ENCODE peak calls at places on chromosomes 4 and X, in nine cellular contexts. T, O, P, Y, W, K, R, V and C are unnamed samples.

GRCh38 chr4:121728066-121728465 is 31.3 kb upstream of the ANXA5 start:
- DNase-seq in V (no peak), T (peak; percentile 87), R (no peak), P (no peak), K (no peak), O (no peak), W (no peak), Y (no peak), C (no peak)

GRCh38 chr4:92988301-92988700 is 684.5 kb downstream of the GRID2 start:
- DNase-seq in P (no peak), R (no peak), K (no peak), V (no peak), T (no peak), Y (no peak), O (no peak), W (no peak), C (no peak)

GRCh38 chr4:159010563-159011260 is 92.2 kb upstream of the RAPGEF2 start:
- DNase-seq in T (peak; percentile 91), V (no peak), O (peak; percentile 65), Y (no peak), P (no peak), W (no peak), K (peak; percentile 72), R (peak; percentile 85), C (no peak)

GRCh38 chr4:141081921-141082381 is 51.3 kb downstream of the RNF150 start:
- DNase-seq in O (no peak), T (no peak), R (no peak), K (no peak), P (no peak), W (no peak), V (no peak), Y (no peak), C (peak; percentile 73)

GRCh38 chr4:82784615-82785247 is 13.9 kb downstream of the SCD5 start:
- DNase-seq in P (no peak), R (no peak), Y (peak; percentile 28), O (no peak), T (peak; percentile 46), K (no peak), V (no peak), W (no peak), C (peak; percentile 65)

GRCh38 chrX:70970482-70970999 is 39.6 kb upstream of the SLC7A3 start:
- DNase-seq in P (peak; percentile 12), W (no peak), O (no peak), K (no peak), T (peak; percentile 26), V (no peak), Y (no peak), R (no peak), C (peak; percentile 34)

GRCh38 chrX:1380672-1381233 is 11.2 kb downstream of the SLC25A6 start:
- DNase-seq in W (peak; percentile 60), T (peak; percentile 52), P (no peak), V (no peak), R (no peak), Y (peak; percentile 52), K (no peak), O (no peak), C (peak; percentile 51)

GRCh38 chr4:55675196-55675793 is 39.2 kb upstream of the NMU start:
- DNase-seq in R (no peak), T (no peak), Y (no peak), P (no peak), W (no peak), O (no peak), K (no peak), V (no peak), C (peak; percentile 10)

GRCh38 chr4:59223292-59223941 is 1976.7 kb upstream of the ADGRL3 start:
- DNase-seq in K (no peak), T (no peak), O (no peak), Y (no peak), P (no peak), R (no peak), V (no peak), W (no peak), C (no peak)

GRCh38 chrX:136762820-136763452 is 17.8 kb downstream of the ARHGEF6 start:
- DNase-seq in K (no peak), R (no peak), O (no peak), T (no peak), Y (no peak), W (no peak), P (no peak), V (no peak), C (no peak)

GRCh38 chr4:74004668-74005067 is 6.2 kb upstream of the CXCL5 start:
- DNase-seq in Y (no peak), K (no peak), P (no peak), T (no peak), R (no peak), V (no peak), W (no peak), O (no peak), C (no peak)

GRCh38 chr4:36420111-36420679 is 138.8 kb downstream of the DTHD1 start:
- DNase-seq in Y (peak; percentile 54), W (peak; percentile 45), O (no peak), K (no peak), T (no peak), P (no peak), V (no peak), R (no peak), C (no peak)

GRCh38 chr4:156472624-156473023 is 499.0 kb downstream of the PDGFC start:
- DNase-seq in P (no peak), O (no peak), V (no peak), K (no peak), T (no peak), R (no peak), Y (no peak), W (no peak), C (no peak)

GRCh38 chr4:183504930-183505555 is at the start of gene ING2:
- DNase-seq in T (peak; percentile 85), W (peak; percentile 88), K (peak; percentile 90), O (peak; percentile 44), R (peak; percentile 67), V (peak; percentile 21), P (peak; percentile 91), Y (no peak), C (peak; percentile 84)

GRCh38 chrX:23820235-23820782 is 37.3 kb downstream of the SAT1 start:
- DNase-seq in Y (no peak), K (no peak), W (no peak), T (peak; percentile 39), R (no peak), V (peak; percentile 36), P (no peak), O (no peak), C (no peak)

GRCh38 chrX:68870357-68870756 is 41.5 kb downstream of the EFNB1 start:
- DNase-seq in R (no peak), Y (no peak), T (no peak), O (no peak), P (no peak), W (no peak), V (no peak), K (no peak), C (no peak)

GRCh38 chr4:65798498-65799127 is 128.3 kb upstream of the EPHA5 start:
- DNase-seq in K (no peak), O (no peak), P (no peak), T (peak; percentile 61), V (no peak), R (no peak), W (no peak), Y (no peak), C (no peak)

DNA sequence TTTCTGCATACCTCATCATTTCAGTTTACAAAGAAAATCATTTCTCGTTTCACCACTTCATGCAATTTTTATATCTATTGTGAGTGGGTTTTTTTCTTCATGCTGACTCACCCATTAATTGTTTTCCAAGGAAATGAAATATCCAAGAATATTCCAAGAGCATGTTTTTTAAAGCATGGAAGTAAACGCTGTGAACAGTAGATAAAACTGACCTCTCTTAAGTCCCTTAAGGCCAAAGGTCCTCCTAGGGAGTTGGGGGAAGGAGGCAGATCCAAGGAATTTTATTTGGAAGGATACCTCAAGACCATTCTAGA is 2.6 kb upstream of the APBB2 start:
- DNase-seq in W (no peak), K (no peak), V (no peak), P (no peak), O (no peak), T (no peak), R (no peak), Y (no peak), C (no peak)
- TF ChIP-seq CTCF in W (no peak), K (no peak), V (no peak), P (no peak), O (no peak), T (no peak), R (no peak), Y (no peak), C (no peak)

DNA sequence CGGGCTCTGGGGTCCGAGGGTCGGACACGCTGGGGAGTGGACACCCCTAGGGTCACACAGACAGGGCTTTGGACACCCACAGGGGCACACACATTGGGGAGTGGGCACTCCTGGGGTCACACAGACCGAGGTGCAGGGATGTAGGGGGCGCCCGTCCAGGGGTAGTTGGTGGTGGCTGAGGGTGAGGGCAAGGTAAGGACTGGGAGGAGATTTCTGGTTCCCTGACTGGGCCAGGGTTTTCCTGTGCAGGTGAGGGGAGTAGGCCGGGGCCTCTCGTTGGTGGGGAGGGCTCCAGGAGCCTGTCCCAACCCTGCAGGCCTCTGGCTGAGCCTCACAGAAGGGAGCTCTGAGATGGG is 21.9 kb upstream of the WDR45 start:
- DNase-seq in T (no peak), K (no peak), Y (peak; percentile 50), V (no peak), R (no peak), P (no peak), O (no peak), W (no peak), C (no peak)
- TF ChIP-seq CTCF in T (no peak), K (no peak), Y (peak; percentile 29), V (no peak), R (no peak), P (no peak), O (no peak), W (no peak), C (no peak)

DNA sequence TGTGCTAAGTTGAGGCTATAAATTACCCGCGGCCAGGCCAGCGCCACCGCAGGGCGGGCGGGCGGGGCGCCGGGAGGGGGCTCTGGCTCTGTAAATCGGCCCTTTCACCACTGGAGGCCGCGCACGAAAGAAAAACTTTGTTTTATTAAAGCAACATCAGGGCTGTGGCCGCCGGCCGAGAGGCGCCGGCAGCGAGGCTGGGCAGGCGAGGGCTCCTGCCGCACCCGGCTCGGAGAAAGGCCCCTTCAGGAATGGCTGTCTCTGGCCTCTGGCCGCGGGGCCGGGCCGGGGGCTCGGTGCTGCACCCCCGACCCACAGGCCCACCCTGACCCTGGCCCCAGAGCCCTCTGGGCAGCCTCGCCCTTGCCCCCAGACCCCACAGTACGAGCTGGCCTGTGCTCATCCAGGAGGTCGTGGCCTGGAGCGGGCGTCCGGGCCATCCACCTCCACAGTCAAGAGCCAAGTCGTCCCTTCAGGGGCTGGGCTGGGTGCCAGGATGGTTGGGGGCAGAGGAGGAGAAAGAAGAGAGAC is 29.5 kb upstream of the FGFR3 start:
- DNase-seq in V (no peak), Y (no peak), T (no peak), P (peak; percentile 77), O (peak; percentile 31), K (no peak), W (no peak), R (no peak), C (peak; percentile 27)
- TF ChIP-seq CTCF in V (no peak), Y (no peak), T (no peak), P (no peak), O (peak; percentile 26), K (peak; percentile 28), W (peak; percentile 24), R (no peak), C (no peak)

DNA sequence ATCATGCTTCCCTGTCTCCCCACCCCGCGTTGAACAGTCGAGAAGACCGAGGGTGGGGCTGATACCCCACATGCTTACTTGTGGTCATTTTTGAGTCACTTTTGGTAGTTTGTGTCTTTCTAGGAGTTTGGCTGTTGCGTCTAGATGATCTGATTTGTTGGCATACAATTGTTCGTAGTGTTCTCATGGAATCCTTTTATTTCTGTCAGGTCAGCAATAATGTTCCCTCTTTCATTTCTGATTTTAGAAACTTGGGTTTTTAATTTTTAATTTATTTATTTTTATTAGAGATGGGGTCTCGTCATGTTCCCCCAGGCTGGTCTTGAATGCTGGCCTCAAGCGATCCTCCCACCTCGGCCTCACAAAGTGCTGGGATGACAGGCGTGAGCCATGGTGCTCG is 30.9 kb downstream of the SH3TC1 start:
- DNase-seq in K (no peak), W (peak; percentile 21), R (no peak), O (no peak), V (no peak), Y (no peak), T (no peak), P (no peak), C (no peak)
- TF ChIP-seq CTCF in K (no peak), W (no peak), R (no peak), O (no peak), V (no peak), Y (no peak), T (no peak), P (no peak), C (no peak)